ENCODE peak calls at places on chromosomes 13 and 19, in five cellular contexts. One of them, this sample, is unnamed.
A peak's percentile ranks its signal among the peaks of the same experiment; 100 is the strongest.

GRCh38 chr13:50474094-50474654 is 369.3 kb downstream of the DLEU7 start:
- DNase-seq in activated naive CD4-positive, alpha-beta T cell treated with anti-CD3 and anti-CD28 coated beads, Interleukin-2, amount 10 ng/mL, durations not matched to agents 7 days and 5 days: no peak
- DNase-seq in skeletal muscle cell: peak; percentile 56
- DNase-seq in cardiac fibroblast: peak; percentile 59
- DNase-seq in lung: no peak
- DNase-seq in this sample: no peak

GRCh38 chr13:49985129-49985528 is 11.7 kb upstream of the TRIM13 start:
- DNase-seq in activated naive CD4-positive, alpha-beta T cell treated with anti-CD3 and anti-CD28 coated beads, Interleukin-2, amount 10 ng/mL, durations not matched to agents 7 days and 5 days: no peak
- DNase-seq in skeletal muscle cell: no peak
- DNase-seq in cardiac fibroblast: no peak
- DNase-seq in lung: no peak
- DNase-seq in this sample: no peak

GRCh38 chr19:8609210-8610040 is 1.1 kb downstream of the ADAMTS10 start:
- DNase-seq in activated naive CD4-positive, alpha-beta T cell treated with anti-CD3 and anti-CD28 coated beads, Interleukin-2, amount 10 ng/mL, durations not matched to agents 7 days and 5 days: peak; percentile 46
- DNase-seq in skeletal muscle cell: no peak
- DNase-seq in cardiac fibroblast: peak; percentile 71
- DNase-seq in lung: no peak
- DNase-seq in this sample: no peak

GRCh38 chr19:49592486-49593232 is 1.7 kb downstream of the PRR12 start:
- DNase-seq in activated naive CD4-positive, alpha-beta T cell treated with anti-CD3 and anti-CD28 coated beads, Interleukin-2, amount 10 ng/mL, durations not matched to agents 7 days and 5 days: peak; percentile 36
- DNase-seq in skeletal muscle cell: no peak
- DNase-seq in cardiac fibroblast: peak; percentile 17
- DNase-seq in lung: no peak
- DNase-seq in this sample: no peak

GRCh38 chr13:49653478-49653877 is 25.2 kb downstream of the ARL11 start:
- DNase-seq in activated naive CD4-positive, alpha-beta T cell treated with anti-CD3 and anti-CD28 coated beads, Interleukin-2, amount 10 ng/mL, durations not matched to agents 7 days and 5 days: no peak
- DNase-seq in skeletal muscle cell: no peak
- DNase-seq in cardiac fibroblast: no peak
- DNase-seq in lung: no peak
- DNase-seq in this sample: no peak

GRCh38 chr19:43798546-43799409 is 3.5 kb downstream of the LYPD5 start:
- DNase-seq in activated naive CD4-positive, alpha-beta T cell treated with anti-CD3 and anti-CD28 coated beads, Interleukin-2, amount 10 ng/mL, durations not matched to agents 7 days and 5 days: peak; percentile 72
- DNase-seq in skeletal muscle cell: no peak
- DNase-seq in cardiac fibroblast: no peak
- DNase-seq in lung: peak; percentile 59
- DNase-seq in this sample: peak; percentile 26

GRCh38 chr13:106159295-106160195 is 375.9 kb downstream of the EFNB2 start:
- DNase-seq in activated naive CD4-positive, alpha-beta T cell treated with anti-CD3 and anti-CD28 coated beads, Interleukin-2, amount 10 ng/mL, durations not matched to agents 7 days and 5 days: no peak
- DNase-seq in skeletal muscle cell: no peak
- DNase-seq in cardiac fibroblast: no peak
- DNase-seq in lung: no peak
- DNase-seq in this sample: no peak

GRCh38 chr19:677201-677600 is 1.0 kb downstream of the FSTL3 start:
- DNase-seq in activated naive CD4-positive, alpha-beta T cell treated with anti-CD3 and anti-CD28 coated beads, Interleukin-2, amount 10 ng/mL, durations not matched to agents 7 days and 5 days: no peak
- DNase-seq in skeletal muscle cell: peak; percentile 70
- DNase-seq in cardiac fibroblast: peak; percentile 91
- DNase-seq in lung: peak; percentile 68
- DNase-seq in this sample: no peak

GRCh38 chr13:48858523-48858922 is 117.2 kb upstream of the FNDC3A start:
- DNase-seq in activated naive CD4-positive, alpha-beta T cell treated with anti-CD3 and anti-CD28 coated beads, Interleukin-2, amount 10 ng/mL, durations not matched to agents 7 days and 5 days: no peak
- DNase-seq in skeletal muscle cell: no peak
- DNase-seq in cardiac fibroblast: no peak
- DNase-seq in lung: no peak
- DNase-seq in this sample: no peak

GRCh38 chr13:51906581-51906980 is 44.8 kb downstream of the CCDC70 start:
- DNase-seq in activated naive CD4-positive, alpha-beta T cell treated with anti-CD3 and anti-CD28 coated beads, Interleukin-2, amount 10 ng/mL, durations not matched to agents 7 days and 5 days: no peak
- DNase-seq in skeletal muscle cell: no peak
- DNase-seq in cardiac fibroblast: no peak
- DNase-seq in lung: no peak
- DNase-seq in this sample: no peak

GRCh38 chr13:45367995-45368394 is 27.0 kb upstream of the TPT1 start:
- DNase-seq in activated naive CD4-positive, alpha-beta T cell treated with anti-CD3 and anti-CD28 coated beads, Interleukin-2, amount 10 ng/mL, durations not matched to agents 7 days and 5 days: peak; percentile 29
- DNase-seq in skeletal muscle cell: no peak
- DNase-seq in cardiac fibroblast: no peak
- DNase-seq in lung: no peak
- DNase-seq in this sample: no peak

GRCh38 chr13:63381078-63381859 is 1965.6 kb upstream of the PCDH20 start:
- DNase-seq in activated naive CD4-positive, alpha-beta T cell treated with anti-CD3 and anti-CD28 coated beads, Interleukin-2, amount 10 ng/mL, durations not matched to agents 7 days and 5 days: no peak
- DNase-seq in skeletal muscle cell: no peak
- DNase-seq in cardiac fibroblast: peak; percentile 33
- DNase-seq in lung: no peak
- DNase-seq in this sample: no peak

GRCh38 chr19:4557971-4558941 is 1.2 kb downstream of the SEMA6B start:
- DNase-seq in activated naive CD4-positive, alpha-beta T cell treated with anti-CD3 and anti-CD28 coated beads, Interleukin-2, amount 10 ng/mL, durations not matched to agents 7 days and 5 days: peak; percentile 55
- DNase-seq in skeletal muscle cell: no peak
- DNase-seq in cardiac fibroblast: peak; percentile 42
- DNase-seq in lung: no peak
- DNase-seq in this sample: no peak

GRCh38 chr13:84867246-84867645 is 932.0 kb downstream of the SLITRK6 start:
- DNase-seq in activated naive CD4-positive, alpha-beta T cell treated with anti-CD3 and anti-CD28 coated beads, Interleukin-2, amount 10 ng/mL, durations not matched to agents 7 days and 5 days: no peak
- DNase-seq in skeletal muscle cell: no peak
- DNase-seq in cardiac fibroblast: no peak
- DNase-seq in lung: no peak
- DNase-seq in this sample: no peak

GRCh38 chr13:99320693-99321481 is 13.7 kb upstream of the GPR183 start:
- DNase-seq in activated naive CD4-positive, alpha-beta T cell treated with anti-CD3 and anti-CD28 coated beads, Interleukin-2, amount 10 ng/mL, durations not matched to agents 7 days and 5 days: no peak
- DNase-seq in skeletal muscle cell: peak; percentile 57
- DNase-seq in cardiac fibroblast: peak; percentile 96
- DNase-seq in lung: no peak
- DNase-seq in this sample: no peak

GRCh38 chr19:44677019-44677809 is 5.9 kb downstream of the CEACAM19 start:
- DNase-seq in activated naive CD4-positive, alpha-beta T cell treated with anti-CD3 and anti-CD28 coated beads, Interleukin-2, amount 10 ng/mL, durations not matched to agents 7 days and 5 days: no peak
- DNase-seq in skeletal muscle cell: no peak
- DNase-seq in cardiac fibroblast: peak; percentile 83
- DNase-seq in lung: no peak
- DNase-seq in this sample: no peak

GRCh38 chr13:52665325-52665724 is 12.7 kb downstream of the SUGT1 start:
- DNase-seq in activated naive CD4-positive, alpha-beta T cell treated with anti-CD3 and anti-CD28 coated beads, Interleukin-2, amount 10 ng/mL, durations not matched to agents 7 days and 5 days: no peak
- DNase-seq in skeletal muscle cell: no peak
- DNase-seq in cardiac fibroblast: peak; percentile 55
- DNase-seq in lung: no peak
- DNase-seq in this sample: peak; percentile 14

GRCh38 chr19:42634409-42635232 is 39.9 kb upstream of the CEACAM8 start:
- DNase-seq in activated naive CD4-positive, alpha-beta T cell treated with anti-CD3 and anti-CD28 coated beads, Interleukin-2, amount 10 ng/mL, durations not matched to agents 7 days and 5 days: peak; percentile 56
- DNase-seq in skeletal muscle cell: no peak
- DNase-seq in cardiac fibroblast: peak; percentile 55
- DNase-seq in lung: no peak
- DNase-seq in this sample: peak; percentile 9

GRCh38 chr19:38977445-38978314 is 2.1 kb upstream of the FBXO17 start:
- DNase-seq in activated naive CD4-positive, alpha-beta T cell treated with anti-CD3 and anti-CD28 coated beads, Interleukin-2, amount 10 ng/mL, durations not matched to agents 7 days and 5 days: no peak
- DNase-seq in skeletal muscle cell: no peak
- DNase-seq in cardiac fibroblast: no peak
- DNase-seq in lung: no peak
- DNase-seq in this sample: peak; percentile 86

GRCh38 chr19:18763674-18764590 is 27.2 kb downstream of the COMP start:
- DNase-seq in activated naive CD4-positive, alpha-beta T cell treated with anti-CD3 and anti-CD28 coated beads, Interleukin-2, amount 10 ng/mL, durations not matched to agents 7 days and 5 days: no peak
- DNase-seq in skeletal muscle cell: no peak
- DNase-seq in cardiac fibroblast: peak; percentile 55
- DNase-seq in lung: peak; percentile 64
- DNase-seq in this sample: no peak

GRCh38 chr13:113157929-113158747 is at the start of gene PROZ:
- DNase-seq in activated naive CD4-positive, alpha-beta T cell treated with anti-CD3 and anti-CD28 coated beads, Interleukin-2, amount 10 ng/mL, durations not matched to agents 7 days and 5 days: no peak
- DNase-seq in skeletal muscle cell: no peak
- DNase-seq in cardiac fibroblast: no peak
- DNase-seq in lung: no peak
- DNase-seq in this sample: no peak

GRCh38 chr13:34515201-34515600 is 426.9 kb upstream of the NBEA start:
- DNase-seq in activated naive CD4-positive, alpha-beta T cell treated with anti-CD3 and anti-CD28 coated beads, Interleukin-2, amount 10 ng/mL, durations not matched to agents 7 days and 5 days: no peak
- DNase-seq in skeletal muscle cell: no peak
- DNase-seq in cardiac fibroblast: no peak
- DNase-seq in lung: no peak
- DNase-seq in this sample: no peak

GRCh38 chr13:42272776-42273175 is 824 bp downstream of the AKAP11 start:
- DNase-seq in activated naive CD4-positive, alpha-beta T cell treated with anti-CD3 and anti-CD28 coated beads, Interleukin-2, amount 10 ng/mL, durations not matched to agents 7 days and 5 days: no peak
- DNase-seq in skeletal muscle cell: no peak
- DNase-seq in cardiac fibroblast: no peak
- DNase-seq in lung: no peak
- DNase-seq in this sample: no peak

GRCh38 chr13:23848639-23849282 is 40.4 kb downstream of the MIPEP start:
- DNase-seq in activated naive CD4-positive, alpha-beta T cell treated with anti-CD3 and anti-CD28 coated beads, Interleukin-2, amount 10 ng/mL, durations not matched to agents 7 days and 5 days: no peak
- DNase-seq in skeletal muscle cell: no peak
- DNase-seq in cardiac fibroblast: no peak
- DNase-seq in lung: no peak
- DNase-seq in this sample: peak; percentile 54